ENCODE peak calls at places on chromosome 15, in ten cellular contexts. R, K, S, N, Y, M, V, B, H and Q are unnamed samples.

GRCh38 chr15:70863450-70864218 is 9.7 kb upstream of the LARP6 start:
- DNase-seq in B (peak), K (no peak), Y (no peak), N (peak), M (no peak), H (peak), R (no peak), V (no peak), S (no peak), Q (no peak)

GRCh38 chr15:67680645-67681044 is 138.1 kb downstream of the MAP2K5 start:
- DNase-seq in N (no peak), K (peak), B (peak), S (no peak), Y (no peak), H (no peak), R (no peak), V (no peak), M (no peak), Q (peak)

GRCh38 chr15:49860101-49860500 is 239.3 kb downstream of the DTWD1 start:
- DNase-seq in V (no peak), K (no peak), R (no peak), N (peak), B (peak), H (no peak), M (no peak), Y (no peak), S (no peak), Q (peak)

GRCh38 chr15:64110945-64111678 is 15.3 kb downstream of the SNX1 start:
- DNase-seq in M (no peak), R (no peak), K (peak), V (no peak), Y (no peak), N (no peak), H (no peak), B (no peak), S (no peak), Q (no peak)

GRCh38 chr15:55816017-55816416 is 73.1 kb upstream of the PRTG start:
- DNase-seq in V (no peak), K (no peak), Y (no peak), B (peak), H (no peak), R (no peak), S (no peak), M (no peak), N (no peak), Q (peak)

GRCh38 chr15:70311821-70312220 is 214.1 kb upstream of the TLE3 start:
- DNase-seq in N (no peak), H (no peak), M (no peak), K (no peak), B (no peak), V (no peak), R (no peak), Y (no peak), S (no peak), Q (no peak)

GRCh38 chr15:40493089-40493840 is 22.5 kb downstream of the CHST14 start:
- DNase-seq in H (no peak), K (no peak), S (no peak), R (no peak), Y (no peak), M (no peak), V (no peak), N (no peak), B (no peak), Q (no peak)

GRCh38 chr15:74983725-74984231 is 11.6 kb upstream of the SCAMP5 start:
- DNase-seq in R (peak), V (no peak), S (no peak), N (no peak), M (no peak), H (peak), K (no peak), B (no peak), Y (no peak), Q (no peak)

GRCh38 chr15:66901336-66902100 is 163.9 kb upstream of the SMAD3 start:
- DNase-seq in Y (no peak), H (no peak), N (no peak), V (no peak), M (no peak), R (no peak), B (peak), S (no peak), K (no peak), Q (no peak)

GRCh38 chr15:51374131-51374530 is 32.7 kb downstream of the GLDN start:
- DNase-seq in B (no peak), R (no peak), N (no peak), K (no peak), V (no peak), M (no peak), S (no peak), Y (no peak), H (no peak), Q (no peak)

GRCh38 chr15:52498700-52499099 is 30.0 kb downstream of the MYO5A start:
- DNase-seq in N (no peak), H (no peak), R (no peak), Y (no peak), V (no peak), M (no peak), S (no peak), K (no peak), B (no peak), Q (no peak)

GRCh38 chr15:51322622-51323296 is 15.6 kb downstream of the CYP19A1 start:
- DNase-seq in B (peak), N (no peak), V (peak), H (no peak), M (peak), Y (peak), R (no peak), K (no peak), S (peak), Q (no peak)

GRCh38 chr15:100784493-100785180 is 95.0 kb upstream of the ALDH1A3 start:
- DNase-seq in S (no peak), N (no peak), H (no peak), M (no peak), V (peak), R (no peak), B (no peak), Y (no peak), K (no peak), Q (no peak)

GRCh38 chr15:99181544-99181943 is 67.8 kb downstream of the TTC23 start:
- DNase-seq in N (no peak), M (peak), V (no peak), K (no peak), S (peak), Y (no peak), H (no peak), B (peak), R (no peak), Q (no peak)

GRCh38 chr15:83833569-83833968 is 179.6 kb downstream of the ADAMTSL3 start:
- DNase-seq in V (no peak), M (no peak), H (no peak), K (no peak), Y (no peak), B (no peak), N (no peak), R (no peak), S (no peak), Q (no peak)

GRCh38 chr15:90807074-90807646 is 61.2 kb upstream of the FURIN start:
- DNase-seq in N (no peak), Y (no peak), R (no peak), K (no peak), B (no peak), V (no peak), H (no peak), S (no peak), M (no peak), Q (no peak)

GRCh38 chr15:52180196-52180835 is 10.9 kb downstream of the GNB5 start:
- DNase-seq in H (no peak), R (no peak), S (no peak), K (peak), M (no peak), N (no peak), B (no peak), Y (no peak), V (no peak), Q (no peak)

GRCh38 chr15:60525640-60526039 is 46.7 kb upstream of the ICE2 start:
- DNase-seq in M (no peak), V (no peak), R (no peak), S (no peak), N (no peak), H (no peak), K (no peak), Y (no peak), B (no peak), Q (no peak)

GRCh38 chr15:40054746-40055575 is 16.0 kb upstream of the SRP14 start:
- DNase-seq in B (no peak), N (no peak), M (peak), H (no peak), K (peak), V (peak), R (peak), Y (no peak), S (peak), Q (no peak)

GRCh38 chr15:87848012-87848411 is 408.5 kb downstream of the NTRK3 start:
- DNase-seq in H (no peak), K (no peak), R (no peak), S (no peak), Y (no peak), N (no peak), V (no peak), B (no peak), M (no peak), Q (no peak)

GRCh38 chr15:62506217-62506805 is 341.2 kb upstream of the C2CD4B start:
- DNase-seq in H (peak), V (no peak), S (no peak), B (peak), M (no peak), R (no peak), N (peak), Y (no peak), K (no peak), Q (peak)

GRCh38 chr15:39397883-39398282 is 183.0 kb upstream of the THBS1 start:
- DNase-seq in V (no peak), R (no peak), H (no peak), B (no peak), N (no peak), Y (no peak), K (no peak), S (no peak), M (no peak), Q (no peak)

GRCh38 chr15:38307251-38307650 is 54.6 kb downstream of the SPRED1 start:
- DNase-seq in B (no peak), Y (no peak), R (no peak), S (no peak), N (no peak), K (no peak), V (no peak), H (no peak), M (no peak), Q (no peak)

GRCh38 chr15:57654136-57654845 is 52.2 kb upstream of the POLR2M start:
- DNase-seq in Y (no peak), B (peak), H (no peak), S (no peak), K (no peak), M (no peak), V (no peak), N (no peak), R (no peak), Q (peak)

GRCh38 chr15:78875107-78875914 is 2.6 kb downstream of the MORF4L1 start:
- DNase-seq in K (peak), B (no peak), Y (no peak), N (no peak), S (no peak), V (no peak), H (no peak), M (no peak), R (no peak), Q (no peak)

GRCh38 chr15:78872972-78873795 is 494 bp downstream of the MORF4L1 start:
- DNase-seq in V (peak), N (peak), B (peak), M (peak), R (peak), Y (peak), S (peak), H (peak), K (peak), Q (peak)

GRCh38 chr15:78878356-78878755 is 5.7 kb downstream of the MORF4L1 start:
- DNase-seq in N (peak), B (peak), K (no peak), M (no peak), S (no peak), V (no peak), R (no peak), H (no peak), Y (no peak), Q (no peak)

GRCh38 chr15:78872155-78872971 is at the start of gene MORF4L1:
- DNase-seq in B (peak), Y (peak), H (peak), K (peak), S (peak), N (peak), M (peak), V (peak), R (peak), Q (peak)

GRCh38 chr15:78873796-78874761 is 1.4 kb downstream of the MORF4L1 start:
- DNase-seq in V (no peak), B (peak), M (no peak), H (no peak), N (no peak), K (peak), R (peak), S (no peak), Y (no peak), Q (no peak)
- TF ChIP-seq CTCF in V (no peak), B (no peak), M (no peak), H (peak), N (no peak), K (peak), R (no peak), S (no peak), Y (no peak), Q (no peak)

DNA sequence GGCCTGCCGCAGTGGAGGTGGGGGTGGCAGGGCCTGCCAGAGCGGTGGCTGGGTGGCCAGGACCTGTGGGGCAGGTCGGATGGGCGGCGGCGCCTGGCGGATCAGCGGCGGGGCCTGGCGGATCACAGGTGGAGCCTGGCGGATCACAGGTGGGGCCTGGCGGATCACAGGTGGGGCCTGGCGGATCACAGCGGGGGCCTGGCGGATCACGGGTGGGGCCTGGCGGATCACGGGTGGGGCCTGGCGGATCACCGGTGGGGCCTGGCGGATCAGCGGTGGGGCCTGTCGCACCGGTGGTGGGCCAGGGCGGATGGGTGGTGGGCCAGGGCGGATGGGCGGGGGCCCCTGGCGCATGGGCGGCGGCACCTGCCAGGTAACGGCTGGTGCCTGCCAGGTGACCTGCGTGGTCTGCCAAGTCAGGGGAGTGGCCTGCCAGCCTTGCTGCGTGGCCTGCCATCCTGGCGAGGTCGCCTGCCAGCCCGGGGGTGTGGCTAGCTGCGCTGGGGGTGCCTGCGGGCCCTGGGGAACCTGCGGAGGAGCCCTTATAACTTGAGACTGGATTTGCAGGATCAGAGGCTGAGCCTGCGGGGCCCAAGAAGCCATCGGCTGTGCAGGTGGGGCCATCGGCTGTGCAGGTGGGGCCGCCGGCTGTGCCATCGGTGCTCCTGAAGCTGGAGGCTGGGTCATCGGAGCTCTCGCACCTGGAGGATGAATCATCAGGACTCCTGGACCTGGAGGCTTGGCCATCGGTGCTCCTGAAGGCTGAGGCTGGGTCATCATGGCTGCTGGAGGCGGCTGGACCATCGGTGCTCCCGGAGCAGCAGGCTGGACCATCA is 1.3 kb downstream of the MAGEL2 start:
- DNase-seq in M (no peak), H (no peak), V (no peak), K (no peak), B (no peak), S (peak), N (no peak), R (no peak), Y (no peak), Q (no peak)
- H3K4me3 ChIP-seq in M (no peak), H (no peak), V (no peak), K (no peak), B (no peak), S (no peak), N (no peak), R (no peak), Y (no peak), Q (no peak)

GRCh38 chr15:94930441-94930840 is 699.1 kb downstream of the MCTP2 start:
- DNase-seq in S (no peak), M (no peak), V (no peak), H (no peak), R (no peak), Y (no peak), N (no peak), K (no peak), B (no peak), Q (no peak)

GRCh38 chr15:94934440-94934839 is 703.1 kb downstream of the MCTP2 start:
- DNase-seq in H (no peak), R (no peak), N (no peak), V (no peak), S (no peak), M (no peak), Y (no peak), K (no peak), B (no peak), Q (no peak)

GRCh38 chr15:94929282-94929681 is 697.9 kb downstream of the MCTP2 start:
- DNase-seq in R (no peak), K (no peak), B (no peak), H (no peak), S (peak), N (no peak), M (no peak), Y (no peak), V (no peak), Q (no peak)

GRCh38 chr15:94924971-94925593 is 693.7 kb downstream of the MCTP2 start:
- DNase-seq in B (peak), N (no peak), Y (no peak), V (no peak), R (no peak), K (no peak), S (no peak), H (no peak), M (no peak), Q (no peak)

DNA sequence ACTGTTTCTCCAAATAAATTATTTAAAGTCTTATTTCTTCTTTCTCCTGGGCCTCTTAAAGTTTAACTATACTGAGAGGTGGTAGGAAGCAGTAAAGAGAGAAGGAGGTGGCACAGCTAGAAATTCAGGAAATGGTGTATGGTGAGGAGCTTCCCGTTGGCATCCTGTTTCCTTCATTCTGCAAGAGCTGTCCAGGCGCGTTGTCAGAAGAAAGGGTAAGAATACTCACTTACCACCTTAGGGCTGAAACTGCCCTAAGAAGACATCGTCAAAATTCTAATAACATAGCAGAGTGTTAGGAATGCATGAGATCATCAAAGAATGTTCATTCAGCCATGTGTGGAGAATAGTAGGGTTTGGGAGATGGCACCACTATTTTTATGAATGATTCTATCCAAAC is 699.6 kb downstream of the MCTP2 start:
- DNase-seq in H (no peak), V (no peak), Y (no peak), B (no peak), K (no peak), R (no peak), N (no peak), M (no peak), S (no peak), Q (no peak)
- TF ChIP-seq CTCF in H (no peak), V (no peak), Y (no peak), B (no peak), K (no peak), R (no peak), N (no peak), M (no peak), S (no peak), Q (no peak)

DNA sequence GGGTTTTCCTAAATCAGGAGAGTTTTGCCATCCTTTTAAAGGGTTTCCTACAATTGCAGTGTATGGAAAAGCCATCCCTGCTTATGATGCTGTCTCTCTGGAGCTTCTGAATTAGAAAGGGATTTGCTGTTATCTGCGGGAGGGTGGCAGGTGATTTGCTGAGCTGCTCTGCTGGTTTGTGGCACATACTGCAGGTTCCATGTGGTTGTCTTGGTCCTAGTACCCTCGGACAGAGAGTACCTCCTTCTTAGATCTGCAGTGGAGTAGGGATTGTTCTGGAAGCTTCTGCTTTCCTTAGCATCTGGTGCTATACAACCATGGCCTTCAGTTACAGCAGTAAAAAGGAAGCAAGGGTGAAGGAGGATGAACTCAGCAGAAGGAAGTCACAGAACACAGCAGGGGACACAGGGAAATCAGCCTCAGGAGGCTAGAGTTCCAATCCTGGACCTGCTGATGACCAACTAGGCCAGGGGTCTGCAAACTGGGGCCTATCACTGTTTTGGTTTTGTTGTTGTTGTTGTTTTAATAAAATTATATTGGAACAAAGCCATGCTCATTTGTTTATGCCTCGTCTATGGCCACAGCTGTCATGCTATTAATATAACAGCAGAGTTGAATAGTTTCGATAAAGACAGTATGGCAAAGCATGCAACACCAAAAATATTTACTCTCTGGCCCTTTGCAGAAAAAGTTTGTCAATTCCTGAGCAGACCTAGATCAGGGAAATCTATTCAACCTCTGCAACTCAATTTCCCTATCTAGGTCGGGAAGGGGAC is 39.5 kb downstream of the STARD5 start:
- DNase-seq in K (peak), H (no peak), Y (no peak), M (peak), S (no peak), R (no peak), V (no peak), B (no peak), N (no peak), Q (no peak)
- H3K4me3 ChIP-seq in K (peak), H (no peak), Y (no peak), M (no peak), S (no peak), R (no peak), V (no peak), B (no peak), N (no peak), Q (no peak)

GRCh38 chr15:41695750-41696436 is 35.7 kb downstream of the MGA start:
- DNase-seq in S (no peak), H (peak), N (peak), R (peak), V (no peak), B (peak), M (no peak), K (peak), Y (no peak), Q (no peak)
- TF ChIP-seq CTCF in S (no peak), H (peak), N (peak), R (peak), V (no peak), B (peak), M (no peak), K (peak), Y (peak), Q (no peak)

DNA sequence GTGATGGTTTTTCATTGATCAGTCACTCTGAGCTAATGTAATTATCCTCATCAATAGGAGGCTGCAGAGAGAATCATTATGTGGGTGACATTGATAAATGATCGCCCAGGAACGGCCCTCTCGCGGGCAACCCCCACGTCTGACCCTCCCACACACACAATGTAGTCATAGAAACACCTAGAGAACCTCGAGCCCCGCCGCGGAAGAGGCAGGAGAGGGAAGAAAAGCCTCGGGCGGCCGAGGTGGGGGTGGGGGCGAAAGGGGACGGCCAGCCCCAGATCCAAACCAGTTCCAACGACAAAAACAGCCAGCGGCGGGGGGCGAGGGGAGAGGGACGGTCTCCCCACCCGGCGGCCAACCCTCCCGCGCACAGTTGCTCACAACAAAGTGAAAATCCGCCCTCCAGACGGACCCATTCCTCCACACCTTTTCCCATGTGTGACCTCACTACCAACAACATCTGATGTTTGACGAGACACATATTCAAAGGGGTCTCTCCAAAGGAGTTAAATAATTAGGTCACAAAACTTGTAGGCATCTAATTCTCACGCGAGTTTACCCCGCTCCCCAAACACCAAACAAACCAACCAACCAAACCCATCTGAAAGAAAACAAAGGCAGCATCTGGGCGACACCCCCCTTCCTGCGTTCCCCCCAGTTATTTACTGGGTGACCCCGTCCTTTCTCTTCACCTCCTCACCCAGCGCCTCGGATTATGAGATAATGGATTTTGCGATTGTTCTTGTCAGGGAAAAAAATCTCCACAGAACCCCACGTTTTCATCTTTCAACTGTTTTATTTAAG is 212.9 kb downstream of the MEIS2 start:
- DNase-seq in R (no peak), N (no peak), M (peak), B (no peak), Y (no peak), V (no peak), H (no peak), K (no peak), S (peak), Q (no peak)
- H3K4me3 ChIP-seq in R (peak), N (peak), M (peak), B (peak), Y (peak), V (peak), H (peak), K (no peak), S (no peak), Q (peak)